ENCODE peak calls at places on chromosomes 6 and 20, in six cellular contexts. One of them, this sample, is unnamed. For H3K4me1, the result is how much of the 10 kb centered on the place peaks cover.

GRCh38 chr6:113930183-113930582 is 40.8 kb downstream of the HDAC2 start:
- DNase-seq in pancreas: no peak
- DNase-seq in psoas muscle: no peak
- DNase-seq in heart left ventricle: no peak
- DNase-seq in CD8-positive, alpha-beta T cell: no peak
- DNase-seq in body of pancreas: no peak
- DNase-seq in this sample: no peak

GRCh38 chr20:45935416-45936046 is 1.0 kb downstream of the PCIF1 start:
- DNase-seq in pancreas: no peak
- DNase-seq in psoas muscle: no peak
- DNase-seq in heart left ventricle: no peak
- DNase-seq in CD8-positive, alpha-beta T cell: no peak
- DNase-seq in body of pancreas: no peak
- DNase-seq in this sample: no peak

GRCh38 chr6:7129784-7130569 is 22.2 kb downstream of the RREB1 start:
- DNase-seq in pancreas: peak
- DNase-seq in psoas muscle: peak
- DNase-seq in heart left ventricle: peak
- DNase-seq in CD8-positive, alpha-beta T cell: no peak
- DNase-seq in body of pancreas: peak
- DNase-seq in this sample: peak

GRCh38 chr6:24330137-24330732 is 27.6 kb downstream of the DCDC2 start:
- DNase-seq in pancreas: no peak
- DNase-seq in psoas muscle: no peak
- DNase-seq in heart left ventricle: no peak
- DNase-seq in CD8-positive, alpha-beta T cell: no peak
- DNase-seq in body of pancreas: no peak
- DNase-seq in this sample: no peak

GRCh38 chr6:112218563-112218962 is 35.8 kb downstream of the LAMA4 start:
- DNase-seq in pancreas: no peak
- DNase-seq in psoas muscle: no peak
- DNase-seq in heart left ventricle: peak
- DNase-seq in CD8-positive, alpha-beta T cell: no peak
- DNase-seq in body of pancreas: no peak
- DNase-seq in this sample: peak

GRCh38 chr20:36462440-36463211 is 78.7 kb upstream of the MYL9 start:
- DNase-seq in pancreas: peak
- DNase-seq in psoas muscle: peak
- DNase-seq in heart left ventricle: peak
- DNase-seq in CD8-positive, alpha-beta T cell: no peak
- DNase-seq in body of pancreas: peak
- DNase-seq in this sample: no peak

GRCh38 chr20:49104365-49104648 is 58.2 kb downstream of the CSE1L start:
- DNase-seq in pancreas: no peak
- DNase-seq in psoas muscle: no peak
- DNase-seq in heart left ventricle: no peak
- DNase-seq in CD8-positive, alpha-beta T cell: no peak
- DNase-seq in body of pancreas: no peak
- DNase-seq in this sample: no peak

GRCh38 chr6:53805725-53806124 is 10.9 kb downstream of the LRRC1 start:
- DNase-seq in pancreas: peak
- DNase-seq in psoas muscle: no peak
- DNase-seq in heart left ventricle: no peak
- DNase-seq in CD8-positive, alpha-beta T cell: no peak
- DNase-seq in body of pancreas: no peak
- DNase-seq in this sample: no peak

GRCh38 chr20:59165794-59166709 is 2.4 kb downstream of the ZNF831 start:
- DNase-seq in pancreas: no peak
- DNase-seq in psoas muscle: no peak
- DNase-seq in heart left ventricle: no peak
- DNase-seq in CD8-positive, alpha-beta T cell: no peak
- DNase-seq in body of pancreas: no peak
- DNase-seq in this sample: no peak

GRCh38 chr6:53524455-53524815 is 20.5 kb downstream of the GCLC start:
- DNase-seq in pancreas: no peak
- DNase-seq in psoas muscle: no peak
- DNase-seq in heart left ventricle: no peak
- DNase-seq in CD8-positive, alpha-beta T cell: no peak
- DNase-seq in body of pancreas: no peak
- DNase-seq in this sample: no peak

GRCh38 chr6:147438758-147439528 is 69.5 kb upstream of the SAMD5 start:
- DNase-seq in pancreas: no peak
- DNase-seq in psoas muscle: no peak
- DNase-seq in heart left ventricle: no peak
- DNase-seq in CD8-positive, alpha-beta T cell: no peak
- DNase-seq in body of pancreas: no peak
- DNase-seq in this sample: no peak

GRCh38 chr6:139765825-139766285 is 391.4 kb upstream of the CITED2 start:
- DNase-seq in pancreas: no peak
- DNase-seq in psoas muscle: no peak
- DNase-seq in heart left ventricle: no peak
- DNase-seq in CD8-positive, alpha-beta T cell: no peak
- DNase-seq in body of pancreas: peak
- DNase-seq in this sample: no peak

GRCh38 chr6:87897581-87898147 is 150.0 kb upstream of the SPACA1 start:
- DNase-seq in pancreas: no peak
- DNase-seq in psoas muscle: no peak
- DNase-seq in heart left ventricle: no peak
- DNase-seq in CD8-positive, alpha-beta T cell: no peak
- DNase-seq in body of pancreas: no peak
- DNase-seq in this sample: no peak

GRCh38 chr6:5584072-5584471 is 322.8 kb downstream of the FARS2 start:
- DNase-seq in pancreas: no peak
- DNase-seq in psoas muscle: no peak
- DNase-seq in heart left ventricle: no peak
- DNase-seq in CD8-positive, alpha-beta T cell: no peak
- DNase-seq in body of pancreas: no peak
- DNase-seq in this sample: no peak

GRCh38 chr6:36629792-36630191 is 35.6 kb downstream of the SRSF3 start:
- DNase-seq in pancreas: no peak
- DNase-seq in psoas muscle: no peak
- DNase-seq in heart left ventricle: no peak
- DNase-seq in CD8-positive, alpha-beta T cell: no peak
- DNase-seq in body of pancreas: no peak
- DNase-seq in this sample: no peak

GRCh38 chr6:9233226-9233625 is 797.9 kb upstream of the SLC35B3 start:
- DNase-seq in pancreas: no peak
- DNase-seq in psoas muscle: no peak
- DNase-seq in heart left ventricle: no peak
- DNase-seq in CD8-positive, alpha-beta T cell: no peak
- DNase-seq in body of pancreas: no peak
- DNase-seq in this sample: no peak

GRCh38 chr20:3340443-3340842 is 67.0 kb downstream of the DNAAF9 start:
- DNase-seq in pancreas: peak
- DNase-seq in psoas muscle: peak
- DNase-seq in heart left ventricle: peak
- DNase-seq in CD8-positive, alpha-beta T cell: no peak
- DNase-seq in body of pancreas: peak
- DNase-seq in this sample: peak

GRCh38 chr20:44532981-44533331 is 11.1 kb upstream of the SERINC3 start:
- DNase-seq in pancreas: no peak
- DNase-seq in psoas muscle: no peak
- DNase-seq in heart left ventricle: no peak
- DNase-seq in CD8-positive, alpha-beta T cell: no peak
- DNase-seq in body of pancreas: no peak
- DNase-seq in this sample: no peak

GRCh38 chr6:137443901-137444300 is 50.3 kb downstream of the OLIG3 start:
- DNase-seq in pancreas: no peak
- DNase-seq in psoas muscle: no peak
- DNase-seq in heart left ventricle: no peak
- DNase-seq in CD8-positive, alpha-beta T cell: no peak
- DNase-seq in body of pancreas: no peak
- DNase-seq in this sample: no peak

GRCh38 chr6:403659-404655 is 12.4 kb downstream of the IRF4 start:
- DNase-seq in pancreas: no peak
- DNase-seq in psoas muscle: no peak
- DNase-seq in heart left ventricle: no peak
- DNase-seq in CD8-positive, alpha-beta T cell: no peak
- DNase-seq in body of pancreas: no peak
- DNase-seq in this sample: no peak

GRCh38 chr20:43508106-43508505 is 609 bp downstream of the L3MBTL1 start:
- DNase-seq in pancreas: no peak
- DNase-seq in psoas muscle: no peak
- DNase-seq in heart left ventricle: no peak
- DNase-seq in CD8-positive, alpha-beta T cell: no peak
- DNase-seq in body of pancreas: no peak
- DNase-seq in this sample: no peak

GRCh38 chr6:28105286-28105685 is 19.1 kb upstream of the ZSCAN16 start:
- DNase-seq in pancreas: no peak
- DNase-seq in psoas muscle: no peak
- DNase-seq in heart left ventricle: no peak
- DNase-seq in CD8-positive, alpha-beta T cell: no peak
- DNase-seq in body of pancreas: no peak
- DNase-seq in this sample: no peak

GRCh38 chr6:12602951-12603710 is 113.4 kb upstream of the PHACTR1 start:
- DNase-seq in pancreas: no peak
- DNase-seq in psoas muscle: no peak
- DNase-seq in heart left ventricle: peak
- DNase-seq in CD8-positive, alpha-beta T cell: no peak
- DNase-seq in body of pancreas: peak
- DNase-seq in this sample: no peak

GRCh38 chr20:59428441-59429205 is 128.2 kb downstream of the EDN3 start:
- DNase-seq in pancreas: no peak
- DNase-seq in psoas muscle: no peak
- DNase-seq in heart left ventricle: no peak
- DNase-seq in CD8-positive, alpha-beta T cell: no peak
- DNase-seq in body of pancreas: no peak
- DNase-seq in this sample: no peak

DNA sequence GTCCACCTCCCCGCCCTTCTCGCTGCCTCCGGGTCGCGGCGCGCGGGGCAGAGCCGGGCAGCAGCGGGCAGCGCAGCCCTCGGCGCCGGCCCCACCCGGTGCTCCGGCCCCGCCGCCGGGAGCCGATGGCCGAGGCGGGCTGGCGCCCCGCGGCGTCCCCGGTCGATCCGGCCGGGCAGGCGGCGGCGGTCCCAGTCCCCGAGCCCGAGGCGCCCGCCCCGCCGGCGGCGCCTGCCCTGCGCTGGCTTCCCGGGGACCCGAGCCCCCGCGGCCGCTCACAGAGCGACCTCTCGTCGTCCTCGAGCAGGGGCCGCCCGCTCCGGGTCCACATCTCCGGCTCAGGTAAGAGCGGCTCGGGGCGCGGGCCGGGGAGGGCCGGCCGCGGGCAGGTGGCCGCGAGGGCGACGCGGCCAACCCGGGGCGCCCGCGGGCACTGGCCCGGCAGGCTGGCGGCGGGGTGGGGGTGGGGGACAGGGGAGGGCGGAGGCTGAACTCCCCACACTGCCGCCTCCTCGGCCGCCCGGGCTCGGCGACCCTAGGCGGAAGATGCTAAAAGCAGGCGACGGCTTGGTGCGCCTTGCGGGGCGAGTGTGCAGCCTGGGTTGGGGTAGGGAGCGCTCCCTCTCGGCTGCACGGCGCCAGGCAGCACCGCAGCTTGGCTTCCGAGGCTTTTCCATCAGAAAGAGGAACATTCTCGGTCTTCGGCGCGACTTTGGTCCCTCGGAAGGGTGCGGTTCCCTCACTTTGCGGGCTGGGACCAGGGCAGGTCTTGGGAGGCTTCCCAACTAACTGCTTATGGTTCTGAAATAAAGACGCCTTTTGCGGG is 25.6 kb upstream of the FUCA2 start:
- DNase-seq in pancreas: peak
- DNase-seq in psoas muscle: peak
- DNase-seq in heart left ventricle: peak
- DNase-seq in CD8-positive, alpha-beta T cell: peak
- DNase-seq in body of pancreas: peak
- DNase-seq in this sample: peak
- H3K4me1 ChIP-seq in pancreas: under half
- H3K4me1 ChIP-seq in psoas muscle: under half
- H3K4me1 ChIP-seq in heart left ventricle: under half
- H3K4me1 ChIP-seq in CD8-positive, alpha-beta T cell: under half
- H3K4me1 ChIP-seq in body of pancreas: under half
- H3K4me1 ChIP-seq in this sample: under half

GRCh38 chr6:4280031-4280430 is 144.7 kb upstream of the ECI2 start:
- DNase-seq in pancreas: no peak
- DNase-seq in psoas muscle: no peak
- DNase-seq in heart left ventricle: no peak
- DNase-seq in CD8-positive, alpha-beta T cell: no peak
- DNase-seq in body of pancreas: no peak
- DNase-seq in this sample: no peak

GRCh38 chr6:4282926-4283325 is 147.6 kb upstream of the ECI2 start:
- DNase-seq in pancreas: no peak
- DNase-seq in psoas muscle: no peak
- DNase-seq in heart left ventricle: no peak
- DNase-seq in CD8-positive, alpha-beta T cell: no peak
- DNase-seq in body of pancreas: no peak
- DNase-seq in this sample: no peak

GRCh38 chr6:4280721-4281120 is 145.3 kb upstream of the ECI2 start:
- DNase-seq in pancreas: no peak
- DNase-seq in psoas muscle: no peak
- DNase-seq in heart left ventricle: peak
- DNase-seq in CD8-positive, alpha-beta T cell: no peak
- DNase-seq in body of pancreas: no peak
- DNase-seq in this sample: no peak

GRCh38 chr6:4281341-4282293 is 146.2 kb upstream of the ECI2 start:
- DNase-seq in pancreas: peak
- DNase-seq in psoas muscle: peak
- DNase-seq in heart left ventricle: peak
- DNase-seq in CD8-positive, alpha-beta T cell: no peak
- DNase-seq in body of pancreas: peak
- DNase-seq in this sample: peak
- TF ChIP-seq CTCF in pancreas: no peak
- TF ChIP-seq CTCF in psoas muscle: peak
- TF ChIP-seq CTCF in heart left ventricle: peak
- TF ChIP-seq CTCF in CD8-positive, alpha-beta T cell: no peak
- TF ChIP-seq CTCF in body of pancreas: peak
- TF ChIP-seq CTCF in this sample: no peak

GRCh38 chr6:132390017-132390416 is 11.3 kb downstream of the MOXD1 start:
- DNase-seq in pancreas: no peak
- DNase-seq in psoas muscle: no peak
- DNase-seq in heart left ventricle: no peak
- DNase-seq in CD8-positive, alpha-beta T cell: no peak
- DNase-seq in body of pancreas: no peak
- DNase-seq in this sample: no peak
- H3K4me1 ChIP-seq in pancreas: under half
- H3K4me1 ChIP-seq in psoas muscle: under half
- H3K4me1 ChIP-seq in heart left ventricle: under half
- H3K4me1 ChIP-seq in CD8-positive, alpha-beta T cell: under half
- H3K4me1 ChIP-seq in body of pancreas: under half
- H3K4me1 ChIP-seq in this sample: under half

GRCh38 chr20:35165221-35166185 is 6.4 kb upstream of the PROCR start:
- DNase-seq in pancreas: no peak
- DNase-seq in psoas muscle: no peak
- DNase-seq in heart left ventricle: no peak
- DNase-seq in CD8-positive, alpha-beta T cell: no peak
- DNase-seq in body of pancreas: no peak
- DNase-seq in this sample: no peak
- TF ChIP-seq CTCF in pancreas: no peak
- TF ChIP-seq CTCF in psoas muscle: no peak
- TF ChIP-seq CTCF in heart left ventricle: no peak
- TF ChIP-seq CTCF in CD8-positive, alpha-beta T cell: no peak
- TF ChIP-seq CTCF in body of pancreas: no peak
- TF ChIP-seq CTCF in this sample: no peak